ENCODE peak calls at places on chromosomes 13 and 19, in five cellular contexts. C is astrocyte of the cerebellum; Z is left ventricle myocardium superior; Q is stimulated activated CD4-positive, alpha-beta T cell treated with anti-CD3 and anti-CD28 coated beads, Interleukin-1b, Interleukin-23, amount 100 ng/mL, for 24 hours; L is RCC 7860. G is an unnamed sample.

GRCh38 chr19:13155472-13156284 is 5.5 kb downstream of the IER2 start:
- DNase-seq in C (no peak), Z (peak; percentile 85), Q (peak; percentile 65), L (peak; percentile 38), G (peak; percentile 60)

GRCh38 chr19:19578241-19578640 is 40.2 kb downstream of the CILP2 start:
- DNase-seq in C (no peak), Z (no peak), Q (no peak), L (no peak), G (no peak)

GRCh38 chr19:19751846-19752245 is 18.9 kb upstream of the ZNF14 start:
- DNase-seq in C (no peak), Z (no peak), Q (no peak), L (no peak), G (no peak)

GRCh38 chr19:39590265-39590664 is 12.1 kb upstream of the LGALS13 start:
- DNase-seq in C (no peak), Z (no peak), Q (no peak), L (no peak), G (no peak)

GRCh38 chr13:30142502-30143211 is 164.7 kb downstream of the KATNAL1 start:
- DNase-seq in C (peak; percentile 98), Z (no peak), Q (no peak), L (peak; percentile 94), G (peak; percentile 92)

GRCh38 chr13:43220873-43221578 is 197.6 kb downstream of the DNAJC15 start:
- DNase-seq in C (no peak), Z (no peak), Q (no peak), L (no peak), G (no peak)

GRCh38 chr13:40206241-40207109 is 460.0 kb downstream of the FOXO1 start:
- DNase-seq in C (no peak), Z (no peak), Q (peak; percentile 40), L (peak; percentile 73), G (peak; percentile 25)

GRCh38 chr13:93309886-93310520 is 83.4 kb downstream of the GPC6 start:
- DNase-seq in C (peak; percentile 57), Z (no peak), Q (no peak), L (peak; percentile 63), G (peak; percentile 61)

GRCh38 chr13:108154421-108154858 is 60.9 kb downstream of the LIG4 start:
- DNase-seq in C (no peak), Z (no peak), Q (no peak), L (no peak), G (no peak)

GRCh38 chr19:7515471-7516226 is at the start of gene ZNF358:
- DNase-seq in C (no peak), Z (peak; percentile 91), Q (no peak), L (peak; percentile 26), G (peak; percentile 11)

GRCh38 chr13:99558570-99559180 is 57.4 kb downstream of the TM9SF2 start:
- DNase-seq in C (no peak), Z (no peak), Q (no peak), L (no peak), G (no peak)

GRCh38 chr19:33225458-33225925 is at the start of gene SLC7A10:
- DNase-seq in C (no peak), Z (no peak), Q (no peak), L (no peak), G (no peak)

GRCh38 chr13:114282143-114282685 is 813 bp downstream of the UPF3A start:
- DNase-seq in C (no peak), Z (peak; percentile 66), Q (peak; percentile 15), L (no peak), G (peak; percentile 62)

GRCh38 chr19:4124638-4125037 is 716 bp upstream of the MAP2K2 start:
- DNase-seq in C (no peak), Z (no peak), Q (no peak), L (no peak), G (no peak)

GRCh38 chr19:58037927-58038687 is 4.3 kb downstream of the ZSCAN1 start:
- DNase-seq in C (no peak), Z (no peak), Q (no peak), L (no peak), G (no peak)

GRCh38 chr13:29514720-29515310 is 80.7 kb downstream of the SLC7A1 start:
- DNase-seq in C (no peak), Z (no peak), Q (no peak), L (no peak), G (no peak)

GRCh38 chr19:50060107-50060506 is 34.3 kb downstream of the ZNF473 start:
- DNase-seq in C (no peak), Z (no peak), Q (no peak), L (no peak), G (no peak)

GRCh38 chr19:10565028-10565566 is 713 bp downstream of the KRI1 start:
- DNase-seq in C (no peak), Z (peak; percentile 61), Q (peak; percentile 55), L (peak; percentile 8), G (no peak)

GRCh38 chr19:50377051-50377441 is 789 bp downstream of the NR1H2 start:
- DNase-seq in C (no peak), Z (no peak), Q (no peak), L (no peak), G (no peak)

GRCh38 chr19:47142779-47143178 is 12.1 kb downstream of the SAE1 start:
- DNase-seq in C (no peak), Z (no peak), Q (no peak), L (no peak), G (no peak)